ENCODE peak calls at places on chromosome 16, in nine cellular contexts. Q, I, Y, H, L, T, P, E and V are unnamed samples.

GRCh38 chr16:138049-138417 is 440 bp downstream of the NPRL3 start:
- DNase-seq in Q (peak), I (no peak), Y (peak), H (peak), L (peak), T (peak), P (peak), E (peak), V (peak)

GRCh38 chr16:51624083-51624775 is 473.2 kb upstream of the SALL1 start:
- DNase-seq in Q (no peak), I (no peak), Y (no peak), H (no peak), L (no peak), T (no peak), P (no peak), E (no peak), V (no peak)

GRCh38 chr16:11506816-11507305 is 79.9 kb downstream of the LITAF start:
- DNase-seq in Q (no peak), I (no peak), Y (no peak), H (no peak), L (no peak), T (no peak), P (peak), E (no peak), V (no peak)

GRCh38 chr16:86016201-86016965 is 117.4 kb downstream of the IRF8 start:
- DNase-seq in Q (peak), I (peak), Y (peak), H (peak), L (no peak), T (peak), P (peak), E (peak), V (peak)

GRCh38 chr16:14957576-14958322 is 17.1 kb upstream of the PDXDC1 start:
- DNase-seq in Q (peak), I (no peak), Y (no peak), H (no peak), L (no peak), T (no peak), P (no peak), E (no peak), V (no peak)

GRCh38 chr16:86819523-86819887 is 241.2 kb downstream of the FOXL1 start:
- DNase-seq in Q (no peak), I (no peak), Y (no peak), H (no peak), L (no peak), T (peak), P (no peak), E (no peak), V (no peak)

GRCh38 chr16:70685061-70685937 is 554 bp downstream of the MTSS2 start:
- DNase-seq in Q (peak), I (no peak), Y (no peak), H (no peak), L (no peak), T (no peak), P (peak), E (no peak), V (no peak)

GRCh38 chr16:29710227-29711219 is 31.5 kb downstream of the QPRT start:
- DNase-seq in Q (peak), I (no peak), Y (no peak), H (peak), L (no peak), T (peak), P (peak), E (no peak), V (peak)

GRCh38 chr16:53417011-53417410 is 17.3 kb upstream of the RBL2 start:
- DNase-seq in Q (no peak), I (no peak), Y (no peak), H (no peak), L (no peak), T (peak), P (peak), E (no peak), V (no peak)

GRCh38 chr16:85916141-85916890 is 17.4 kb downstream of the IRF8 start:
- DNase-seq in Q (no peak), I (no peak), Y (peak), H (no peak), L (no peak), T (peak), P (no peak), E (no peak), V (no peak)

GRCh38 chr16:14249291-14250032 is 178.3 kb downstream of the MRTFB start:
- DNase-seq in Q (peak), I (no peak), Y (no peak), H (peak), L (peak), T (peak), P (peak), E (peak), V (peak)

GRCh38 chr16:24141917-24142316 is 114.2 kb upstream of the CACNG3 start:
- DNase-seq in Q (no peak), I (no peak), Y (no peak), H (no peak), L (no peak), T (no peak), P (no peak), E (no peak), V (no peak)

GRCh38 chr16:3045758-3046505 is 429 bp upstream of the MMP25 start:
- DNase-seq in Q (peak), I (no peak), Y (peak), H (no peak), L (no peak), T (no peak), P (peak), E (no peak), V (no peak)

GRCh38 chr16:80285089-80285488 is 255.7 kb upstream of the DYNLRB2 start:
- DNase-seq in Q (no peak), I (no peak), Y (no peak), H (no peak), L (no peak), T (no peak), P (no peak), E (no peak), V (no peak)

GRCh38 chr16:72202014-72202413 is 30.1 kb upstream of the PMFBP1 start:
- DNase-seq in Q (no peak), I (no peak), Y (no peak), H (no peak), L (no peak), T (no peak), P (no peak), E (no peak), V (no peak)

GRCh38 chr16:166375-167116 is 768 bp downstream of the HBM start:
- DNase-seq in Q (no peak), I (no peak), Y (no peak), H (no peak), L (no peak), T (no peak), P (no peak), E (no peak), V (no peak)

GRCh38 chr16:53216798-53217197 is 162.0 kb downstream of the CHD9 start:
- DNase-seq in Q (no peak), I (no peak), Y (no peak), H (no peak), L (no peak), T (no peak), P (peak), E (no peak), V (no peak)

GRCh38 chr16:3983081-3983520 is 102.6 kb upstream of the CREBBP start:
- DNase-seq in Q (peak), I (peak), Y (peak), H (peak), L (peak), T (peak), P (peak), E (peak), V (peak)

GRCh38 chr16:2242598-2242997 is 6.4 kb downstream of the DNASE1L2 start:
- DNase-seq in Q (no peak), I (no peak), Y (no peak), H (no peak), L (no peak), T (no peak), P (no peak), E (no peak), V (no peak)

GRCh38 chr16:12637002-12637401 is 166.7 kb downstream of the CPPED1 start:
- DNase-seq in Q (no peak), I (no peak), Y (no peak), H (no peak), L (no peak), T (no peak), P (no peak), E (no peak), V (no peak)

GRCh38 chr16:80122155-80122554 is 418.6 kb upstream of the DYNLRB2 start:
- DNase-seq in Q (no peak), I (peak), Y (peak), H (no peak), L (peak), T (peak), P (no peak), E (no peak), V (no peak)

GRCh38 chr16:77424841-77425604 is 9.8 kb downstream of the ADAMTS18 start:
- DNase-seq in Q (no peak), I (no peak), Y (no peak), H (no peak), L (no peak), T (no peak), P (no peak), E (no peak), V (no peak)

GRCh38 chr16:4385066-4385788 is 13.6 kb downstream of the VASN start:
- DNase-seq in Q (no peak), I (no peak), Y (no peak), H (no peak), L (no peak), T (no peak), P (no peak), E (no peak), V (no peak)

GRCh38 chr16:22217890-22218730 is 12.0 kb downstream of the EEF2K start:
- DNase-seq in Q (peak), I (no peak), Y (no peak), H (no peak), L (peak), T (no peak), P (peak), E (no peak), V (peak)

GRCh38 chr16:70759666-70760065 is 41.3 kb downstream of the VAC14 start:
- DNase-seq in Q (no peak), I (no peak), Y (no peak), H (no peak), L (no peak), T (no peak), P (peak), E (no peak), V (no peak)

GRCh38 chr16:64381979-64382378 is 739.9 kb downstream of the CDH11 start:
- DNase-seq in Q (no peak), I (no peak), Y (no peak), H (no peak), L (no peak), T (no peak), P (no peak), E (no peak), V (no peak)

GRCh38 chr16:74811911-74812310 is 37.3 kb upstream of the FA2H start:
- DNase-seq in Q (no peak), I (no peak), Y (no peak), H (no peak), L (no peak), T (peak), P (no peak), E (no peak), V (no peak)

GRCh38 chr16:27641260-27641659 is 91.3 kb downstream of the KATNIP start:
- DNase-seq in Q (no peak), I (no peak), Y (no peak), H (no peak), L (no peak), T (no peak), P (peak), E (no peak), V (no peak)

GRCh38 chr16:27644165-27644564 is 94.2 kb downstream of the KATNIP start:
- DNase-seq in Q (no peak), I (no peak), Y (no peak), H (no peak), L (no peak), T (no peak), P (no peak), E (no peak), V (no peak)

GRCh38 chr16:27639588-27640276 is 89.8 kb downstream of the KATNIP start:
- DNase-seq in Q (peak), I (peak), Y (no peak), H (peak), L (no peak), T (peak), P (peak), E (no peak), V (peak)

GRCh38 chr16:27640277-27640600 is 90.3 kb downstream of the KATNIP start:
- DNase-seq in Q (no peak), I (no peak), Y (no peak), H (no peak), L (no peak), T (no peak), P (no peak), E (no peak), V (no peak)

GRCh38 chr16:27642753-27643152 is 92.8 kb downstream of the KATNIP start:
- DNase-seq in Q (no peak), I (no peak), Y (no peak), H (no peak), L (no peak), T (peak), P (peak), E (no peak), V (peak)
- TF ChIP-seq CTCF in Q (peak), I (no peak), Y (no peak), H (peak), L (no peak), T (peak), P (peak), E (no peak), V (peak)

DNA sequence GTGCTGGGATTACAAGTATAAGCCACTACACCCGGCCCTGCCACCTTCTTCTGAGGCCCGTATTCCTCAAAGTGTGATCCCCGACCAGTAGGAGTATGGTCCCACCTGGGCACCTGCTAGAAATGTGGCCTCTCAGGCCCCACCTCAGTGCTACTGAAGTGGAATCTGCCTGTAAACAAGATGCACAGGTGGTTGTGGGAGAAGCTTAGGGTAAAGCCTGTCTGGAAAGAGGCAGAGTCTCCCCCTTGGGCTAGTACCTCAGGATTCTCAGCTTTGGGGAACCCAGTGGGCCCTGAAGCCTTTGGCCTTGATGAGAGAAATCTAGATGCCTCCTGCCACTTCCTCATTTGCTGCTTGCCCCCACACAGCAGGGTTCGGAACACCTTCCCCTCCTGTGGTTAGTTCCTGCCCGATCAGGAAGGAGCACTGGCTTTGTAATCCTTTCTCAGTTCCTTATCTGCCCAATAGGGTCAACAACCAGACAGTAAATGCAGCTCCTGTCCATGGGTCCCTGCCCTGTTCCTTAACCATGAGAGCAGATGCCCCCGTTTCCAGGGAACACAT is 25.2 kb downstream of the TK2 start:
- DNase-seq in Q (peak), I (no peak), Y (peak), H (no peak), L (no peak), T (no peak), P (peak), E (no peak), V (no peak)
- TF ChIP-seq CTCF in Q (no peak), I (no peak), Y (peak), H (no peak), L (no peak), T (no peak), P (peak), E (no peak), V (no peak)

DNA sequence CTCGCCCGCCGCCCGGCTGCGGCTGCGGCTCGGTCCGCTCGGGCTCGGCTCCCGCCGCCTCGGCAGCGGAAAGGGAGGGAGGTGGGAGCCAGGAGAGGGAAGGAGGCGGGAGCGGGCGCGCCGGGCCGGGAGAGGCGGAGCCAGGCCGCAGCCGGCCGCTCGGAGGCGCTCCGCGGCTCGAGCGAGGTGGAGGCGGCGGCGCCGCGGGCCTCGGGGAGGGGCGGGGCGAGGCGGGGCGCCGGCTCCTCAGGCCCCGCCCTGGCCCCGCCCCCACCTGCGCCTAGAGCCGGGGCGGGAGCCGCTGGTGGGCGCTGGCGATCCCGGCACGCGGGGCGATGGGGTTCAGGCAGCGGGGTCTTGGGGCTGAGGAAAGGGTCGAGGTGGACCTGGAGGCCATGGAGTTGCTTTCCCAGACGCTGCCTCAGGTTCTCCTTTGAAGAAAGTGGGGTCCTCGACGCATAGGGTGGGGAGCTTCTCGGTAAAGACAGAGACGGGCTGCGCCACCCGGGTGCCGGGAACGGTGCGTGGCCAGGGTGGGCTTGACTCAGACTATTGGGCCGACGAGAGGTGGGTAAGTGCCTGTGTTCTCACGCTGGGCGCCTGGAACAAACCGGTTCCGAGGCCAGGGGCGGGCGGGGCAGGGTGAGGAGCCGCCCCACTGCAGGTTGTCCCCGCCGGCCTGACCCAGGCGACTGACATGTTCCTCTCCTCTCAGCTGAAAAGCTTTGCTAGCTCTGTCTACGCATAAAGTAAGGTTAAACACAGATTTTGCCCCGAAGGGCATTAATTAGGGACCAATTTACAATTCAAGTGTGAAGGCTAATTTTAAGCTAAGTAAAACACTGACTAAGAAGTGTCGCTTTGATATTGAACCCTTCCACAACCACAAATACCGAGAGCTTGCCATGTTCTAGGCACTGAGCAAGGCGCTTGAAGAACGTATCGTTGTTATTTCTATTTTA is at the start of gene CMTM4:
- DNase-seq in Q (peak), I (peak), Y (peak), H (peak), L (peak), T (peak), P (peak), E (peak), V (peak)
- TF ChIP-seq CTCF in Q (peak), I (no peak), Y (no peak), H (peak), L (peak), T (no peak), P (no peak), E (no peak), V (peak)

DNA sequence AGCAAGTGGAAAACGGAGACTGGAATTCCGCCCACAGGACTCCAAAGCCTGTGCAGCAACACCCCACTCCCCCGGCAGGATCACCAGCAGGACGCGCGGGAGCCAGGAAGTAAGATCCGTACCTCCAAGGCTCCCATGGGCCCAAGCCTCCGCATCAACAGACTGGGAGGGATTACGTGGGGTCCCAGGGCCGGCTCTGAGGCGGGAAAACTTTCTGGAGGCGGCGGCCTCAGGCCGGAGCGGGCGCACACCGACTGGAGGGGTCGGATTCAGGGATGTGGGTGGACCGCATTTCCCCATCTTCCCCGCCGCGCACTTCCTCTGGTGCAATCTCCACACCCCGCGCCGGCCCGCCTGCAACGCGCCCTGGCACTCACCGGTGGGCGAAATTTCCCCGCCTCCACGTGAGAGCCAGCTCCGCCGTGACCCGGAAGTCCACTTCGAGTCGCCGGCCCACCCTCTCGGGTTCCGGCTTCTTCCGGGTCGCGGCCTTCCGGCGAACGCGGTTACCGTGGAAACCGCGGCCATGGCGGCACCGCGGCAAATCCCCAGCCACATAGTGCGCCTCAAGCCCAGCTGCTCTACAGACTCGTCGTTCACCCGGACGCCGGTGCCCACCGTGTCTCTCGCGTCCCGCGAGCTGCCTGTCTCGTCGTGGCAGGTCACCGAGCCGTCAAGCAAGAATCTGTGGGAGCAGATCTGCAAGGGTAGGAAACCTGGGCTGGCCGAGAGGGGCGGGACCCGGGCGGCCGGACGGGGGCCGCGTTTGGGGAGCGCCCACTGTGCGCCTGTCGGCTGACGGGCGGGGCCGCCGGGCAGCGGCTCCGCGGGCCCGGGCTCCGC is at the start of the genes IQCK and KNOP1:
- DNase-seq in Q (peak), I (peak), Y (peak), H (peak), L (peak), T (peak), P (peak), E (peak), V (peak)
- TF ChIP-seq CTCF in Q (no peak), I (no peak), Y (no peak), H (peak), L (no peak), T (no peak), P (no peak), E (no peak), V (no peak)

GRCh38 chr16:56093055-56093454 is 98.2 kb upstream of the GNAO1 start:
- DNase-seq in Q (no peak), I (no peak), Y (no peak), H (no peak), L (no peak), T (no peak), P (no peak), E (no peak), V (no peak)
- TF ChIP-seq CTCF in Q (no peak), I (no peak), Y (no peak), H (no peak), L (no peak), T (no peak), P (no peak), E (no peak), V (no peak)

GRCh38 chr16:84618428-84619102 is 687 bp upstream of the COTL1 start:
- DNase-seq in Q (no peak), I (no peak), Y (no peak), H (peak), L (no peak), T (peak), P (peak), E (no peak), V (no peak)
- TF ChIP-seq CTCF in Q (no peak), I (no peak), Y (no peak), H (no peak), L (peak), T (peak), P (no peak), E (no peak), V (no peak)